ENCODE peak calls at places on chromosomes 11 and 22, in four cellular contexts. C is HCT116, K is psoas muscle, R is uterus. Y is an unnamed sample.
A peak's percentile ranks its signal among the peaks of the same experiment; 100 is the strongest.

GRCh38 chr22:29310065-29310862 is 3.8 kb downstream of the GAS2L1 start:
- DNase-seq in C (no peak), K (no peak), R (peak; percentile 54), Y (no peak)

GRCh38 chr11:114348200-114349191 is 51.8 kb downstream of the C11orf71 start:
- DNase-seq in C (peak; percentile 51), K (no peak), R (peak; percentile 51), Y (no peak)

GRCh38 chr11:46202149-46202548 is 75.3 kb upstream of the CREB3L1 start:
- DNase-seq in C (no peak), K (no peak), R (no peak), Y (no peak)

GRCh38 chr11:3732671-3733070 is 61.5 kb upstream of the CHRNA10 start:
- DNase-seq in C (no peak), K (no peak), R (no peak), Y (no peak)

GRCh38 chr11:65468874-65469333 is 29.9 kb upstream of the MALAT1 start:
- DNase-seq in C (peak; percentile 81), K (no peak), R (peak; percentile 65), Y (peak; percentile 94)

GRCh38 chr22:50705851-50706351 is 32.1 kb upstream of the ACR start:
- DNase-seq in C (no peak), K (peak; percentile 33), R (no peak), Y (peak; percentile 65)

GRCh38 chr22:49365910-49366309 is 461.8 kb downstream of the BRD1 start:
- DNase-seq in C (no peak), K (no peak), R (no peak), Y (peak; percentile 43)

GRCh38 chr11:2964782-2965181 is 27.3 kb downstream of the NAP1L4 start:
- DNase-seq in C (no peak), K (no peak), R (no peak), Y (no peak)

GRCh38 chr11:118634435-118635236 is 27.2 kb downstream of the PHLDB1 start:
- DNase-seq in C (no peak), K (peak; percentile 90), R (peak; percentile 82), Y (peak; percentile 92)

GRCh38 chr22:29470159-29470855 is 9.7 kb upstream of the NEFH start:
- DNase-seq in C (peak; percentile 62), K (peak; percentile 82), R (no peak), Y (peak; percentile 83)

GRCh38 chr11:10326080-10326964 is 21.4 kb downstream of the ADM start:
- DNase-seq in C (no peak), K (peak; percentile 58), R (peak; percentile 37), Y (no peak)
- H3K27ac ChIP-seq in C (no peak overlapping the region), K (no peak overlapping the region), R (peak overlapping the region; percentile 55), Y (peak overlapping the region; percentile 61)

GRCh38 chr11:127003260-127003981 is 2.9 kb upstream of the KIRREL3 start:
- DNase-seq in C (no peak), K (no peak), R (no peak), Y (no peak)

GRCh38 chr11:126999366-126999765 is 1.2 kb downstream of the KIRREL3 start:
- DNase-seq in C (no peak), K (no peak), R (no peak), Y (no peak)

GRCh38 chr11:127002669-127003259 is 2.2 kb upstream of the KIRREL3 start:
- DNase-seq in C (no peak), K (no peak), R (no peak), Y (no peak)

GRCh38 chr11:127000291-127000968 is at the start of gene KIRREL3:
- DNase-seq in C (no peak), K (no peak), R (no peak), Y (no peak)

DNA sequence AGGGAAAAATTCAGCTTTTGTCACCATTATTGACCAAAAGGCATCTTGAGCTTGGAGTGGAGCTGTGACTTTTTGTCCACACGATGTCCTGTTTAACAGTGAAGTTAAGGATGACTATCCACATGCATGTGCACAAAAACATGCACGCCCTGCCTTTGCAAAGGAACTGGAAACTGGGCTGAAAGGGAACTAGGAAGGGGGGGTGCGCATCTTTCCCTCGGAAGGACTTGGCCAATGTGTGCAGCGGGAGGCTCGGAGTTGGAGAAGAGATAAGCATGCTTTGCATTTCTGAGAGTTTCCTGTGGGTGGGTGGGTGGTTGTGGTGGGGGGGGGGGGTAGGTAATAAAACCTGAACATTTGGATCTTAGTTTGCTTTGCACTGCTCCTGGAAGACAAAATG is 421 bp upstream of the KIRREL3 start:
- DNase-seq in C (no peak), K (no peak), R (no peak), Y (no peak)
- H3K27me3 ChIP-seq in C (no peaks in the 10 kb centered on the region), K (peaks cover 3% of the 10 kb centered on the region), R (peaks cover 17% of the 10 kb centered on the region), Y (peaks cover 80% of the 10 kb centered on the region)

GRCh38 chr22:46001426-46002106 is 24.6 kb upstream of the WNT7B start:
- DNase-seq in C (no peak), K (peak; percentile 58), R (no peak), Y (peak; percentile 65)
- H3K4me1 ChIP-seq in C (peaks cover 6% of the 10 kb centered on the region), K (peaks cover 26% of the 10 kb centered on the region), R (no peaks in the 10 kb centered on the region), Y (peaks cover 55% of the 10 kb centered on the region)

DNA sequence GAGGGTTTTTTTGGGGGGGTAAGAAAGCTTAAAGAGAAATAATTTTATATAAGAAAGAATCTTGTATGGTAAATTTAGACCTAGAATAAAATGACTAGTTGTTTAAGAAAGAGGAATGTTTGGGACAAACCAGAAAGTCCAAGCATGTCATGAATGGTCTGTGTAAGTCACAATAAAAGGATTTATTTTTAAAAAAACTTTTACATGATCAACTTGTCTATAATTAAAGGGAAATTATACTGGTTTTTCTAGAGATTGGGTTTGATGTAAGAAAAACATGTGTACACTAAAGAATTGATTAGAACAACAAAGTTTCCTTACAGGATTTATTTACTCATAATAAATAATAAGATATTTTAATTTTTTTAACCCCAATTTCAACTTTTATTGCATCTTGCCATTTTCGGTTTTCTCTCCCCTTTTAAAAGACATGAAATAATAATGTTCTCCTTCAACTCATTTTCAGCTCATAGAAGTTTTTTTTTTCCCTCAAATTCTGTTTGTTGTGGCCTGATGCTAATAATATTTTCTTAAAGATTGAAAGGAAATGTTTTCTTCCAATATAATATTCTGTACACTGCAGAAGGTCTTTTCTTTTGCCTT is 35.4 kb upstream of the INCENP start:
- DNase-seq in C (no peak), K (no peak), R (no peak), Y (no peak)
- H3K27ac ChIP-seq in C (no peak overlapping the region), K (no peak overlapping the region), R (no peak overlapping the region), Y (no peak overlapping the region)

GRCh38 chr11:120832609-120833221 is 191.2 kb upstream of the TBCEL start:
- DNase-seq in C (no peak), K (no peak), R (no peak), Y (no peak)
- H3K27me3 ChIP-seq in C (peaks cover 8% of the 10 kb centered on the region), K (no peaks in the 10 kb centered on the region), R (no peaks in the 10 kb centered on the region), Y (no peaks in the 10 kb centered on the region)

GRCh38 chr22:25281675-25282345 is 62.4 kb downstream of the CRYBB2 start:
- DNase-seq in C (no peak), K (no peak), R (no peak), Y (no peak)
- H3K4me1 ChIP-seq in C (no peaks in the 10 kb centered on the region), K (no peaks in the 10 kb centered on the region), R (no peaks in the 10 kb centered on the region), Y (no peaks in the 10 kb centered on the region)

DNA sequence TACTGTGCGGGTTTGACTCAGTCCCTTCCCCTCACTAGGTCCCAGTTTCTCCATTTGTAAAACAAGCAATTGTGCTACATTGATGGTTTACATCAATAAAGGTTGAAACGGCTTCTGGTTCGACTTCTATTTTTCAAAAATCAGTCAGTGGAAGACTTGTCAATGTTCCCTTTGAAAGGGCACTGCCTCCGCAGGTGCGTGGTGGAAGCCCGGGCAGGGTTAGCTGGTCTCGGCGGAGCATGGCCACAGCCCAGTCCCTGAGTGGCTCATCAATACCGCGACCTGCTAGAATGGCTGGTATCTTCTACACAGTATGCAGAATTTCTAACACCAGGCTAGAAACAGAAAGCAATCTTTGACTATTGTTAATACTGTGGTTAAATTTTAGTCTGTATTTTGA is 16.1 kb downstream of the MS4A10 start:
- DNase-seq in C (no peak), K (peak; percentile 6), R (no peak), Y (no peak)
- H3K27ac ChIP-seq in C (no peak overlapping the region), K (no peak overlapping the region), R (no peak overlapping the region), Y (no peak overlapping the region)

DNA sequence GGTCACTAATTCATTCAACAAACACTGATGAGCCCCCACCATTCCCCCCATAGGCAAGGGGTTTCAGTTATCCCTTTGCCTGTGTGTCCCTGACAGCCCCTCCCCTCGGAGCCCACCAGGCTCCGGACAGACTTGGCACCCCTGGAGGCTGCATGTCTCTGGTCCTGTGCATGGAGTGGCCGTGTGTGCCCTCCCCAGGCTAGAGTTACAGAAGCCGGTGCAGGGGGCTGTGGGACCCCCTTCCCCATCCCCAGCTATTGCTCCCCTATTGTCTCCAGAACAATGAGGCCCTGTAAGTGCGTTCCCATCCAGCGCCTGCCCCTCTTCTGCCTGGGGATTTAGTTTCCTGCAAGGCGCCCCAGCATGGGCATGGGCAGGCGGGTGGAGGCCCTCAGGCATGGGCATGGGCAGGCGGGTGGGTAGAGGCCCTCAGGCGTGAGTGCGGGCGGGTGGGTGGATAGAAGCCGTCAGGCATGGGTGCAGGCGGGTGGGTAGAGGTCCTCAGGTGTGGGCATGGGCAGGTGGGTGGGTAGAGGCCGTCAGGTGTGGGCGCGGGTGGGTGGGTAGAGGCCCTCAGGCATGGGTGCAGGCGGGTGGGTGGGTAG is 1.5 kb downstream of the MUC2 start:
- DNase-seq in C (no peak), K (peak; percentile 39), R (peak; percentile 8), Y (peak; percentile 36)
- H3K27me3 ChIP-seq in C (no peaks in the 10 kb centered on the region), K (no peaks in the 10 kb centered on the region), R (no peaks in the 10 kb centered on the region), Y (no peaks in the 10 kb centered on the region)

DNA sequence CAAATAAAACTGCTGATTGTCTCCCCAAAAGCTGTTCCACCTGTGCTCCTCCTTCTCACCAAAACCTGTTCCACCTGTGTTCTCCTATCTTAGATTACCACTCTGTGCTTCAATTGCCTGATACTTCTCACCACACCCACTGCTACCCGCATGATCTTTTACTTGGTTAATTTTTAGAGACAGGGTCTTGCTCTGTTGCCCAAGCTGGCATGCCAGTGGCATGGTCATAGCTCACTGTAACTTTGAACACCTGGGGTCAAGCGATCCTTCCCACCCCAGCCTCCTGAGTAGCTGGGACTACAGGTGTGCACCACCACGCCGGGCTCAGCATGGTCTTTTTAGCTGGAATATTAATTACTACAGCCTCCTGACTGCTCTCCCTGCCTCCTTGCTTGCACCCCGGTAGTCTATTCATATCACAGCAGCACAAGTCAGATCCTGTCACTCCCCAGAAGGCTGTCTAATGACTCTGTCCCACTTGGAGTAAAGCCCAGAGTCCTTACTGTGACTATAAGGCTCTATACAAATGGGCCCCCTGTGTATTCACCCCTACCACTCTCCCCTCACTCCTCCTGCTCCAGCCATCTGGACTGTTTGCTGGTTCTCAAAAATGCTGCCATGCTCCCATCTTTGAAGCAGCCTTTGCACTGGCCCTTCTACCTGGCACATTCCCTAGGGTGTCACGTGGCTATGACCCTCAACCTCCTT is 3.5 kb downstream of the C11orf91 start:
- DNase-seq in C (no peak), K (no peak), R (no peak), Y (no peak)
- H3K4me1 ChIP-seq in C (peaks cover 26% of the 10 kb centered on the region), K (peaks cover 40% of the 10 kb centered on the region), R (no peaks in the 10 kb centered on the region), Y (peaks cover 30% of the 10 kb centered on the region)

DNA sequence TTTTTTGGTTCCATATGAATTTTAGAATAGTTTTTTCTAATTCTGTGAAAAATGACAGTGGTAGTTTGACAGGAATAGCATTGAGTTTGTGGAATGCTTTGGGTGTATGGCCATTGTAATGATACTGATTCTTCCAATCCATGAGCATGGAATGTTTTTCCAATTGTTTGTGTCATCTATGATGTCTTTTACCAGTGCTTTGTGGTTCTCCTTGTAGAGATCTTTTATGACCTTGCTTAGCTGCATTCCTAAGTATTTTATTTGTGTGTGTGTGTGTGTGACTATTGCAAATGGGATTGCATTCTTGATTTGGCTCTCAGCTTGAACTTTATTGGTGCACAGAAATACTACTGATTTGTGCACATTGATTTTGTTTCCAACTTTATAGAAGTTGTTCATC is 3.0 kb upstream of the CSF2RB start:
- DNase-seq in C (no peak), K (no peak), R (no peak), Y (no peak)
- H3K27ac ChIP-seq in C (no peak overlapping the region), K (no peak overlapping the region), R (no peak overlapping the region), Y (no peak overlapping the region)